ENCODE peak calls at places on chromosomes 11 and 22, in eight cellular contexts. One of them, this sample, is unnamed.
A peak's percentile ranks its signal among the peaks of the same experiment; 100 is the strongest.

GRCh38 chr11:34263462-34264186 is 94.2 kb downstream of the ABTB2 start:
- DNase-seq in naive thymus-derived CD4-positive, alpha-beta T cell: no peak
- DNase-seq in HCT116: peak; percentile 99
- DNase-seq in RWPE1: peak; percentile 84
- DNase-seq in prostate gland: peak; percentile 73
- DNase-seq in hepatocyte: peak; percentile 82
- DNase-seq in CD4-positive, alpha-beta memory T cell: no peak
- DNase-seq in heart right ventricle: peak; percentile 59
- DNase-seq in this sample: peak; percentile 4

GRCh38 chr11:62602141-62603071 is 741 bp upstream of the MTA2 start:
- DNase-seq in prostate gland: peak; percentile 61
- DNase-seq in RWPE1: peak; percentile 79
- DNase-seq in HCT116: no peak
- DNase-seq in CD4-positive, alpha-beta memory T cell: no peak
- DNase-seq in hepatocyte: peak; percentile 68
- DNase-seq in heart right ventricle: peak; percentile 75
- DNase-seq in naive thymus-derived CD4-positive, alpha-beta T cell: no peak
- DNase-seq in this sample: peak; percentile 83

GRCh38 chr11:48064306-48064705 is 83.9 kb downstream of the PTPRJ start:
- DNase-seq in CD4-positive, alpha-beta memory T cell: no peak
- DNase-seq in naive thymus-derived CD4-positive, alpha-beta T cell: no peak
- DNase-seq in HCT116: no peak
- DNase-seq in hepatocyte: no peak
- DNase-seq in heart right ventricle: no peak
- DNase-seq in prostate gland: no peak
- DNase-seq in RWPE1: no peak
- DNase-seq in this sample: no peak

GRCh38 chr11:119153049-119153818 is 4.4 kb downstream of the ABCG4 start:
- DNase-seq in prostate gland: no peak
- DNase-seq in naive thymus-derived CD4-positive, alpha-beta T cell: no peak
- DNase-seq in HCT116: no peak
- DNase-seq in heart right ventricle: no peak
- DNase-seq in CD4-positive, alpha-beta memory T cell: no peak
- DNase-seq in RWPE1: no peak
- DNase-seq in hepatocyte: no peak
- DNase-seq in this sample: no peak

GRCh38 chr11:34345991-34346480 is 11.8 kb downstream of the ABTB2 start:
- DNase-seq in hepatocyte: no peak
- DNase-seq in HCT116: no peak
- DNase-seq in prostate gland: no peak
- DNase-seq in heart right ventricle: peak; percentile 50
- DNase-seq in CD4-positive, alpha-beta memory T cell: no peak
- DNase-seq in RWPE1: no peak
- DNase-seq in naive thymus-derived CD4-positive, alpha-beta T cell: no peak
- DNase-seq in this sample: no peak

GRCh38 chr11:69380451-69380901 is 86.5 kb downstream of the MYEOV start:
- DNase-seq in RWPE1: no peak
- DNase-seq in CD4-positive, alpha-beta memory T cell: no peak
- DNase-seq in hepatocyte: no peak
- DNase-seq in naive thymus-derived CD4-positive, alpha-beta T cell: no peak
- DNase-seq in HCT116: no peak
- DNase-seq in heart right ventricle: no peak
- DNase-seq in prostate gland: no peak
- DNase-seq in this sample: no peak

GRCh38 chr22:43723816-43724215 is 88.3 kb downstream of the EFCAB6 start:
- DNase-seq in prostate gland: no peak
- DNase-seq in naive thymus-derived CD4-positive, alpha-beta T cell: no peak
- DNase-seq in CD4-positive, alpha-beta memory T cell: no peak
- DNase-seq in RWPE1: no peak
- DNase-seq in HCT116: no peak
- DNase-seq in heart right ventricle: no peak
- DNase-seq in hepatocyte: no peak
- DNase-seq in this sample: no peak

GRCh38 chr11:47552581-47553416 is at the start of gene CELF1:
- DNase-seq in hepatocyte: peak; percentile 97
- DNase-seq in prostate gland: peak; percentile 87
- DNase-seq in CD4-positive, alpha-beta memory T cell: peak; percentile 94
- DNase-seq in heart right ventricle: peak; percentile 92
- DNase-seq in naive thymus-derived CD4-positive, alpha-beta T cell: peak; percentile 93
- DNase-seq in RWPE1: peak; percentile 77
- DNase-seq in HCT116: peak; percentile 63
- DNase-seq in this sample: peak; percentile 90

GRCh38 chr11:65170058-65170534 is at the start of gene SPDYC:
- DNase-seq in HCT116: peak; percentile 56
- DNase-seq in heart right ventricle: no peak
- DNase-seq in CD4-positive, alpha-beta memory T cell: no peak
- DNase-seq in prostate gland: no peak
- DNase-seq in RWPE1: no peak
- DNase-seq in hepatocyte: no peak
- DNase-seq in naive thymus-derived CD4-positive, alpha-beta T cell: no peak
- DNase-seq in this sample: no peak

GRCh38 chr11:10716543-10717259 is 23.1 kb upstream of the IRAG1 start:
- DNase-seq in heart right ventricle: no peak
- DNase-seq in prostate gland: no peak
- DNase-seq in CD4-positive, alpha-beta memory T cell: no peak
- DNase-seq in hepatocyte: no peak
- DNase-seq in RWPE1: no peak
- DNase-seq in naive thymus-derived CD4-positive, alpha-beta T cell: no peak
- DNase-seq in HCT116: no peak
- DNase-seq in this sample: no peak

GRCh38 chr11:104876838-104877500 is 21.3 kb downstream of the CASP12 start:
- DNase-seq in heart right ventricle: no peak
- DNase-seq in prostate gland: no peak
- DNase-seq in HCT116: no peak
- DNase-seq in RWPE1: no peak
- DNase-seq in CD4-positive, alpha-beta memory T cell: peak; percentile 17
- DNase-seq in naive thymus-derived CD4-positive, alpha-beta T cell: peak; percentile 31
- DNase-seq in hepatocyte: no peak
- DNase-seq in this sample: no peak

GRCh38 chr11:111718436-111719325 is 47.5 kb downstream of the PPP2R1B start:
- DNase-seq in HCT116: no peak
- DNase-seq in hepatocyte: peak; percentile 74
- DNase-seq in RWPE1: peak; percentile 54
- DNase-seq in CD4-positive, alpha-beta memory T cell: no peak
- DNase-seq in naive thymus-derived CD4-positive, alpha-beta T cell: no peak
- DNase-seq in heart right ventricle: no peak
- DNase-seq in prostate gland: peak; percentile 79
- DNase-seq in this sample: no peak

GRCh38 chr22:22802346-22802970 is 85.2 kb upstream of the IGLL5 start:
- DNase-seq in hepatocyte: no peak
- DNase-seq in HCT116: no peak
- DNase-seq in heart right ventricle: no peak
- DNase-seq in CD4-positive, alpha-beta memory T cell: no peak
- DNase-seq in RWPE1: no peak
- DNase-seq in prostate gland: no peak
- DNase-seq in naive thymus-derived CD4-positive, alpha-beta T cell: peak; percentile 38
- DNase-seq in this sample: no peak

GRCh38 chr11:118281284-118281683 is 17.2 kb upstream of the MPZL2 start:
- DNase-seq in naive thymus-derived CD4-positive, alpha-beta T cell: no peak
- DNase-seq in HCT116: no peak
- DNase-seq in RWPE1: no peak
- DNase-seq in heart right ventricle: no peak
- DNase-seq in CD4-positive, alpha-beta memory T cell: no peak
- DNase-seq in prostate gland: no peak
- DNase-seq in hepatocyte: no peak
- DNase-seq in this sample: no peak

GRCh38 chr11:2256293-2256913 is 14.0 kb downstream of the ASCL2 start:
- DNase-seq in CD4-positive, alpha-beta memory T cell: no peak
- DNase-seq in naive thymus-derived CD4-positive, alpha-beta T cell: no peak
- DNase-seq in RWPE1: peak; percentile 54
- DNase-seq in HCT116: no peak
- DNase-seq in heart right ventricle: no peak
- DNase-seq in hepatocyte: peak; percentile 3
- DNase-seq in prostate gland: peak; percentile 34
- DNase-seq in this sample: no peak

GRCh38 chr11:118673361-118674093 is 5.9 kb downstream of the TREH start:
- DNase-seq in HCT116: no peak
- DNase-seq in CD4-positive, alpha-beta memory T cell: no peak
- DNase-seq in prostate gland: no peak
- DNase-seq in hepatocyte: peak; percentile 13
- DNase-seq in heart right ventricle: no peak
- DNase-seq in RWPE1: no peak
- DNase-seq in naive thymus-derived CD4-positive, alpha-beta T cell: no peak
- DNase-seq in this sample: no peak

GRCh38 chr11:17786824-17787525 is 52.4 kb downstream of the KCNC1 start:
- DNase-seq in CD4-positive, alpha-beta memory T cell: no peak
- DNase-seq in prostate gland: no peak
- DNase-seq in naive thymus-derived CD4-positive, alpha-beta T cell: no peak
- DNase-seq in hepatocyte: no peak
- DNase-seq in heart right ventricle: no peak
- DNase-seq in RWPE1: peak; percentile 78
- DNase-seq in HCT116: peak; percentile 57
- DNase-seq in this sample: no peak
- H3K27ac ChIP-seq in CD4-positive, alpha-beta memory T cell: no peak overlapping the region
- H3K27ac ChIP-seq in prostate gland: no peak overlapping the region
- H3K27ac ChIP-seq in naive thymus-derived CD4-positive, alpha-beta T cell: no peak overlapping the region
- H3K27ac ChIP-seq in hepatocyte: no peak overlapping the region
- H3K27ac ChIP-seq in heart right ventricle: no peak overlapping the region
- H3K27ac ChIP-seq in RWPE1: no peak overlapping the region
- H3K27ac ChIP-seq in HCT116: no peak overlapping the region
- H3K27ac ChIP-seq in this sample: no peak overlapping the region

GRCh38 chr11:110613526-110613925 is 98.7 kb downstream of the ARHGAP20 start:
- DNase-seq in heart right ventricle: no peak
- DNase-seq in HCT116: no peak
- DNase-seq in hepatocyte: no peak
- DNase-seq in RWPE1: no peak
- DNase-seq in prostate gland: no peak
- DNase-seq in CD4-positive, alpha-beta memory T cell: no peak
- DNase-seq in naive thymus-derived CD4-positive, alpha-beta T cell: no peak
- DNase-seq in this sample: no peak
- H3K27ac ChIP-seq in heart right ventricle: no peak overlapping the region
- H3K27ac ChIP-seq in HCT116: no peak overlapping the region
- H3K27ac ChIP-seq in hepatocyte: no peak overlapping the region
- H3K27ac ChIP-seq in RWPE1: no peak overlapping the region
- H3K27ac ChIP-seq in prostate gland: no peak overlapping the region
- H3K27ac ChIP-seq in CD4-positive, alpha-beta memory T cell: no peak overlapping the region
- H3K27ac ChIP-seq in naive thymus-derived CD4-positive, alpha-beta T cell: no peak overlapping the region
- H3K27ac ChIP-seq in this sample: no peak overlapping the region

GRCh38 chr11:76616676-76617552 is 53.6 kb downstream of the LRRC32 start:
- DNase-seq in CD4-positive, alpha-beta memory T cell: no peak
- DNase-seq in prostate gland: no peak
- DNase-seq in naive thymus-derived CD4-positive, alpha-beta T cell: no peak
- DNase-seq in hepatocyte: no peak
- DNase-seq in heart right ventricle: no peak
- DNase-seq in HCT116: no peak
- DNase-seq in RWPE1: no peak
- DNase-seq in this sample: no peak
- H3K27ac ChIP-seq in CD4-positive, alpha-beta memory T cell: no peak overlapping the region
- H3K27ac ChIP-seq in prostate gland: no peak overlapping the region
- H3K27ac ChIP-seq in naive thymus-derived CD4-positive, alpha-beta T cell: no peak overlapping the region
- H3K27ac ChIP-seq in hepatocyte: no peak overlapping the region
- H3K27ac ChIP-seq in heart right ventricle: peak overlapping the region; percentile 90
- H3K27ac ChIP-seq in HCT116: no peak overlapping the region
- H3K27ac ChIP-seq in RWPE1: no peak overlapping the region
- H3K27ac ChIP-seq in this sample: no peak overlapping the region

GRCh38 chr22:50310949-50311444 is 3.6 kb upstream of the PLXNB2 start:
- DNase-seq in naive thymus-derived CD4-positive, alpha-beta T cell: no peak
- DNase-seq in RWPE1: no peak
- DNase-seq in heart right ventricle: peak; percentile 9
- DNase-seq in HCT116: no peak
- DNase-seq in prostate gland: no peak
- DNase-seq in hepatocyte: no peak
- DNase-seq in CD4-positive, alpha-beta memory T cell: no peak
- DNase-seq in this sample: no peak

GRCh38 chr22:50311606-50312351 is 4.3 kb upstream of the PLXNB2 start:
- DNase-seq in RWPE1: no peak
- DNase-seq in hepatocyte: no peak
- DNase-seq in CD4-positive, alpha-beta memory T cell: no peak
- DNase-seq in naive thymus-derived CD4-positive, alpha-beta T cell: no peak
- DNase-seq in prostate gland: no peak
- DNase-seq in HCT116: no peak
- DNase-seq in heart right ventricle: no peak
- DNase-seq in this sample: no peak

GRCh38 chr22:50309601-50309991 is 2.1 kb upstream of the PLXNB2 start:
- DNase-seq in prostate gland: no peak
- DNase-seq in CD4-positive, alpha-beta memory T cell: no peak
- DNase-seq in heart right ventricle: no peak
- DNase-seq in HCT116: no peak
- DNase-seq in naive thymus-derived CD4-positive, alpha-beta T cell: no peak
- DNase-seq in RWPE1: no peak
- DNase-seq in hepatocyte: no peak
- DNase-seq in this sample: no peak

GRCh38 chr22:50308986-50309600 is 1.6 kb upstream of the PLXNB2 start:
- DNase-seq in prostate gland: no peak
- DNase-seq in CD4-positive, alpha-beta memory T cell: no peak
- DNase-seq in hepatocyte: no peak
- DNase-seq in naive thymus-derived CD4-positive, alpha-beta T cell: no peak
- DNase-seq in RWPE1: no peak
- DNase-seq in HCT116: no peak
- DNase-seq in heart right ventricle: no peak
- DNase-seq in this sample: no peak

GRCh38 chr22:50310209-50310722 is 2.8 kb upstream of the PLXNB2 start:
- DNase-seq in HCT116: no peak
- DNase-seq in heart right ventricle: no peak
- DNase-seq in RWPE1: no peak
- DNase-seq in CD4-positive, alpha-beta memory T cell: no peak
- DNase-seq in prostate gland: no peak
- DNase-seq in hepatocyte: no peak
- DNase-seq in naive thymus-derived CD4-positive, alpha-beta T cell: no peak
- DNase-seq in this sample: no peak
- H3K27ac ChIP-seq in HCT116: no peak overlapping the region
- H3K27ac ChIP-seq in heart right ventricle: no peak overlapping the region
- H3K27ac ChIP-seq in RWPE1: peak overlapping the region; percentile 100
- H3K27ac ChIP-seq in CD4-positive, alpha-beta memory T cell: no peak overlapping the region
- H3K27ac ChIP-seq in prostate gland: no peak overlapping the region
- H3K27ac ChIP-seq in hepatocyte: no peak overlapping the region
- H3K27ac ChIP-seq in naive thymus-derived CD4-positive, alpha-beta T cell: no peak overlapping the region
- H3K27ac ChIP-seq in this sample: no peak overlapping the region

DNA sequence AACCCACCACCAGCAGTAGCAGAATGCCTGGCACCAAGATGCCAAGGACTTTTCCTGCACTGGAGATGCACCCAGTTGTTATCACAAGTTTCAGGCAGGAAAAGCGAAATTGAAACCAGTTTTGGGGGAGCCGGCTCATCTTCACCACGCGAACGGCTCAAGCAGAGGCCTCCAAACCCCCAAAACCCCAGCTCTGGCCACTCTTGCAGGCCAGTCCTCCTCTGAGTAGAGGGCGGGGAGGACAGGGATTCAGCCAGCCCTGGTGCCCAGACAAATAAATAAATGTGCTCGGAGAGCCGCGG is 311 bp downstream of the UBE2L6 start:
- DNase-seq in hepatocyte: no peak
- DNase-seq in RWPE1: peak; percentile 34
- DNase-seq in naive thymus-derived CD4-positive, alpha-beta T cell: peak; percentile 44
- DNase-seq in prostate gland: no peak
- DNase-seq in CD4-positive, alpha-beta memory T cell: peak; percentile 48
- DNase-seq in HCT116: no peak
- DNase-seq in heart right ventricle: no peak
- DNase-seq in this sample: no peak
- H3K27ac ChIP-seq in hepatocyte: peak overlapping the region; percentile 76
- H3K27ac ChIP-seq in RWPE1: peak overlapping the region; percentile 85
- H3K27ac ChIP-seq in naive thymus-derived CD4-positive, alpha-beta T cell: peak overlapping the region; percentile 97
- H3K27ac ChIP-seq in prostate gland: peak overlapping the region; percentile 85
- H3K27ac ChIP-seq in CD4-positive, alpha-beta memory T cell: peak overlapping the region; percentile 93
- H3K27ac ChIP-seq in HCT116: no peak overlapping the region
- H3K27ac ChIP-seq in heart right ventricle: peak overlapping the region; percentile 80
- H3K27ac ChIP-seq in this sample: peak overlapping the region; percentile 95